ENCODE peak calls at places on chromosomes 3 and 15, in six cellular contexts. W is endothelial cell; R is iris pigment epithelial cell; J is activated T-helper 1 cell treated with anti-CD3 and anti-CD28 coated beads, Interleukin-12 subunit alpha, Interleukin-12 subunit beta, Interleukin-2, Interleukin-4 antibody, amounts not matched to agents 30 ng/mL and 10 ng/mL and 1 ng/mL, durations not matched to agents 14 hours and 24 hours and 36 hours; B is activated T-cell treated with anti-CD3 and anti-CD28 coated beads, Interleukin-2, amount 50 U/mL, for 24 hours; E is posterior cingulate gyrus. N is an unnamed sample.
A peak's percentile ranks its signal among the peaks of the same experiment; 100 is the strongest.

GRCh38 chr15:39183177-39183881 is 397.6 kb upstream of the THBS1 start:
- DNase-seq in W (no peak), R (no peak), J (no peak), B (no peak), E (no peak), N (no peak)

GRCh38 chr3:45110185-45110833 is 35.9 kb downstream of the CDCP1 start:
- DNase-seq in W (no peak), R (no peak), J (peak; percentile 41), B (peak; percentile 44), E (no peak), N (no peak)

GRCh38 chr3:72887378-72887722 is 496 bp upstream of the GXYLT2 start:
- DNase-seq in W (no peak), R (no peak), J (no peak), B (no peak), E (no peak), N (no peak)

GRCh38 chr3:114093596-114093995 is 37.1 kb downstream of the QTRT2 start:
- DNase-seq in W (no peak), R (peak; percentile 89), J (no peak), B (no peak), E (no peak), N (no peak)

GRCh38 chr15:96335429-96335807 is 4.9 kb downstream of the NR2F2 start:
- DNase-seq in W (no peak), R (no peak), J (no peak), B (no peak), E (no peak), N (no peak)

GRCh38 chr15:80695099-80695910 is at the start of gene ABHD17C:
- DNase-seq in W (peak; percentile 58), R (peak; percentile 76), J (peak; percentile 50), B (peak; percentile 75), E (peak; percentile 92), N (peak; percentile 87)

GRCh38 chr3:160010578-160010977 is 21.9 kb downstream of the IL12A start:
- DNase-seq in W (no peak), R (no peak), J (no peak), B (no peak), E (no peak), N (no peak)

GRCh38 chr3:60053518-60054265 is 1003.9 kb upstream of the CFAP20DC start:
- DNase-seq in W (no peak), R (peak; percentile 17), J (no peak), B (no peak), E (no peak), N (no peak)

GRCh38 chr3:42725454-42725853 is 22.9 kb upstream of the HHATL start:
- DNase-seq in W (no peak), R (no peak), J (no peak), B (no peak), E (peak; percentile 85), N (no peak)